ENCODE peak calls at places on chromosomes 2 and 18, in seven cellular contexts. H is fibroblast of the aortic adventitia, Q is NCI-H1105 treated with DMSO at 0.1 percent for 48 hours, R is astrocyte, U is COR-L47, B is KBM-7, C is NT2/D1. I is an unnamed sample.
A peak's percentile ranks its signal among the peaks of the same experiment; 100 is the strongest.

GRCh38 chr18:57748770-57749603 is 54.1 kb downstream of the ATP8B1 start:
- DNase-seq in U (peak; percentile 44), C (no peak), R (peak; percentile 59), H (peak; percentile 50), Q (no peak), B (no peak), I (no peak)

GRCh38 chr2:69499966-69500365 is 62.7 kb upstream of the NFU1 start:
- DNase-seq in B (no peak), Q (no peak), C (no peak), R (no peak), H (no peak), U (no peak), I (no peak)

GRCh38 chr2:37387143-37387835 is 42.9 kb downstream of the QPCT start:
- DNase-seq in Q (no peak), B (no peak), H (peak; percentile 44), C (no peak), U (no peak), R (peak; percentile 76), I (no peak)

GRCh38 chr2:103991591-103991990 is 862.3 kb upstream of the POU3F3 start:
- DNase-seq in C (no peak), Q (no peak), R (no peak), U (no peak), B (peak; percentile 19), H (no peak), I (no peak)

GRCh38 chr2:13390676-13391075 is 673.9 kb downstream of the TRIB2 start:
- DNase-seq in H (no peak), Q (no peak), R (no peak), U (no peak), C (no peak), B (no peak), I (no peak)

GRCh38 chr2:10405441-10405840 is 42.7 kb downstream of the ODC1 start:
- DNase-seq in H (peak; percentile 99), Q (peak; percentile 29), R (peak; percentile 94), B (no peak), U (no peak), C (no peak), I (no peak)

GRCh38 chr2:26081601-26082000 is 47.7 kb downstream of the RAB10 start:
- DNase-seq in R (no peak), B (no peak), C (no peak), H (no peak), Q (no peak), U (no peak), I (no peak)

GRCh38 chr2:36270758-36271157 is 84.8 kb upstream of the CRIM1 start:
- DNase-seq in C (peak; percentile 84), R (no peak), Q (no peak), H (no peak), B (no peak), U (no peak), I (no peak)

GRCh38 chr2:222480497-222480896 is 56.2 kb downstream of the SGPP2 start:
- DNase-seq in Q (no peak), H (no peak), R (no peak), U (no peak), B (no peak), C (no peak), I (no peak)

GRCh38 chr2:222878877-222879601 is 18.2 kb downstream of the ACSL3 start:
- DNase-seq in C (no peak), R (peak; percentile 65), H (peak; percentile 46), Q (no peak), B (no peak), U (no peak), I (no peak)

GRCh38 chr18:12013186-12013916 is 32.0 kb downstream of the IMPA2 start:
- DNase-seq in H (no peak), U (no peak), C (no peak), Q (no peak), R (peak; percentile 35), B (no peak), I (no peak)

GRCh38 chr2:230691005-230691647 is 21.5 kb upstream of the CAB39 start:
- DNase-seq in C (peak; percentile 79), H (peak; percentile 57), B (no peak), R (peak; percentile 90), U (no peak), Q (no peak), I (no peak)

GRCh38 chr2:216690451-216691209 is 4.7 kb downstream of the IGFBP5 start:
- DNase-seq in C (no peak), Q (peak; percentile 31), R (peak; percentile 78), U (no peak), H (peak; percentile 90), B (no peak), I (no peak)

I was measured in type B pancreatic cell.